ENCODE peak calls at places on chromosome 10, in five cellular contexts. One of them, this sample, is unnamed.

GRCh38 chr10:124296121-124296812 is 122.5 kb downstream of the OAT start:
- DNase-seq in stimulated activated CD8-positive, alpha-beta memory T cell treated with anti-CD3 and anti-CD28 coated beads, Interleukin-7, amount 100 ng/mL, for 4 hours: no peak
- DNase-seq in left lung: no peak
- DNase-seq in esophagus muscularis mucosa: no peak
- DNase-seq in neural progenitor cell: no peak
- DNase-seq in this sample: no peak

GRCh38 chr10:86899128-86899527 is 58.3 kb downstream of the MMRN2 start:
- DNase-seq in esophagus muscularis mucosa: peak; percentile 79
- DNase-seq in left lung: no peak
- DNase-seq in stimulated activated CD8-positive, alpha-beta memory T cell treated with anti-CD3 and anti-CD28 coated beads, Interleukin-7, amount 100 ng/mL, for 4 hours: no peak
- DNase-seq in neural progenitor cell: peak; percentile 57
- DNase-seq in this sample: no peak

GRCh38 chr10:75588031-75588430 is 156.6 kb downstream of the LRMDA start:
- DNase-seq in esophagus muscularis mucosa: no peak
- DNase-seq in neural progenitor cell: no peak
- DNase-seq in stimulated activated CD8-positive, alpha-beta memory T cell treated with anti-CD3 and anti-CD28 coated beads, Interleukin-7, amount 100 ng/mL, for 4 hours: no peak
- DNase-seq in left lung: no peak
- DNase-seq in this sample: no peak

GRCh38 chr10:11586170-11586569 is 25.3 kb downstream of the USP6NL start:
- DNase-seq in left lung: no peak
- DNase-seq in stimulated activated CD8-positive, alpha-beta memory T cell treated with anti-CD3 and anti-CD28 coated beads, Interleukin-7, amount 100 ng/mL, for 4 hours: no peak
- DNase-seq in esophagus muscularis mucosa: no peak
- DNase-seq in neural progenitor cell: no peak
- DNase-seq in this sample: no peak

GRCh38 chr10:126598009-126598408 is 72.5 kb downstream of the C10orf90 start:
- DNase-seq in left lung: no peak
- DNase-seq in neural progenitor cell: peak; percentile 66
- DNase-seq in stimulated activated CD8-positive, alpha-beta memory T cell treated with anti-CD3 and anti-CD28 coated beads, Interleukin-7, amount 100 ng/mL, for 4 hours: no peak
- DNase-seq in esophagus muscularis mucosa: peak; percentile 31
- DNase-seq in this sample: no peak

GRCh38 chr10:33273295-33274002 is 61.0 kb downstream of the NRP1 start:
- DNase-seq in left lung: peak; percentile 85
- DNase-seq in neural progenitor cell: peak; percentile 28
- DNase-seq in esophagus muscularis mucosa: peak; percentile 93
- DNase-seq in stimulated activated CD8-positive, alpha-beta memory T cell treated with anti-CD3 and anti-CD28 coated beads, Interleukin-7, amount 100 ng/mL, for 4 hours: no peak
- DNase-seq in this sample: no peak

GRCh38 chr10:124732931-124733536 is 11.1 kb downstream of the FAM53B start:
- DNase-seq in left lung: peak; percentile 83
- DNase-seq in neural progenitor cell: no peak
- DNase-seq in esophagus muscularis mucosa: no peak
- DNase-seq in stimulated activated CD8-positive, alpha-beta memory T cell treated with anti-CD3 and anti-CD28 coated beads, Interleukin-7, amount 100 ng/mL, for 4 hours: no peak
- DNase-seq in this sample: no peak

GRCh38 chr10:19488592-19489280 is 327.5 kb upstream of the PLXDC2 start:
- DNase-seq in esophagus muscularis mucosa: no peak
- DNase-seq in neural progenitor cell: peak; percentile 72
- DNase-seq in left lung: peak; percentile 41
- DNase-seq in stimulated activated CD8-positive, alpha-beta memory T cell treated with anti-CD3 and anti-CD28 coated beads, Interleukin-7, amount 100 ng/mL, for 4 hours: no peak
- DNase-seq in this sample: no peak

GRCh38 chr10:71638087-71638576 is 81.4 kb downstream of the C10orf105 start:
- DNase-seq in neural progenitor cell: peak; percentile 55
- DNase-seq in esophagus muscularis mucosa: no peak
- DNase-seq in stimulated activated CD8-positive, alpha-beta memory T cell treated with anti-CD3 and anti-CD28 coated beads, Interleukin-7, amount 100 ng/mL, for 4 hours: no peak
- DNase-seq in left lung: peak; percentile 84
- DNase-seq in this sample: no peak

GRCh38 chr10:26721561-26721960 is 24.1 kb downstream of the PDSS1 start:
- DNase-seq in left lung: no peak
- DNase-seq in esophagus muscularis mucosa: no peak
- DNase-seq in stimulated activated CD8-positive, alpha-beta memory T cell treated with anti-CD3 and anti-CD28 coated beads, Interleukin-7, amount 100 ng/mL, for 4 hours: no peak
- DNase-seq in neural progenitor cell: no peak
- DNase-seq in this sample: no peak

GRCh38 chr10:117169480-117169879 is 27.8 kb upstream of the KCNK18 start:
- DNase-seq in left lung: no peak
- DNase-seq in esophagus muscularis mucosa: no peak
- DNase-seq in stimulated activated CD8-positive, alpha-beta memory T cell treated with anti-CD3 and anti-CD28 coated beads, Interleukin-7, amount 100 ng/mL, for 4 hours: no peak
- DNase-seq in neural progenitor cell: no peak
- DNase-seq in this sample: no peak

GRCh38 chr10:100982916-100983830 is 4.1 kb downstream of the MRPL43 start:
- DNase-seq in neural progenitor cell: no peak
- DNase-seq in esophagus muscularis mucosa: no peak
- DNase-seq in left lung: no peak
- DNase-seq in stimulated activated CD8-positive, alpha-beta memory T cell treated with anti-CD3 and anti-CD28 coated beads, Interleukin-7, amount 100 ng/mL, for 4 hours: no peak
- DNase-seq in this sample: no peak

GRCh38 chr10:43226441-43226840 is 40.4 kb downstream of the RASGEF1A start:
- DNase-seq in stimulated activated CD8-positive, alpha-beta memory T cell treated with anti-CD3 and anti-CD28 coated beads, Interleukin-7, amount 100 ng/mL, for 4 hours: no peak
- DNase-seq in neural progenitor cell: no peak
- DNase-seq in esophagus muscularis mucosa: no peak
- DNase-seq in left lung: no peak
- DNase-seq in this sample: no peak

GRCh38 chr10:120183546-120183945 is 273.5 kb upstream of the PLPP4 start:
- DNase-seq in left lung: no peak
- DNase-seq in neural progenitor cell: no peak
- DNase-seq in esophagus muscularis mucosa: no peak
- DNase-seq in stimulated activated CD8-positive, alpha-beta memory T cell treated with anti-CD3 and anti-CD28 coated beads, Interleukin-7, amount 100 ng/mL, for 4 hours: no peak
- DNase-seq in this sample: no peak

GRCh38 chr10:72275351-72276012 is 1.8 kb downstream of the DDIT4 start:
- DNase-seq in neural progenitor cell: no peak
- DNase-seq in stimulated activated CD8-positive, alpha-beta memory T cell treated with anti-CD3 and anti-CD28 coated beads, Interleukin-7, amount 100 ng/mL, for 4 hours: no peak
- DNase-seq in left lung: no peak
- DNase-seq in esophagus muscularis mucosa: no peak
- DNase-seq in this sample: no peak

GRCh38 chr10:17472481-17473227 is 18.3 kb upstream of the ST8SIA6 start:
- DNase-seq in neural progenitor cell: no peak
- DNase-seq in stimulated activated CD8-positive, alpha-beta memory T cell treated with anti-CD3 and anti-CD28 coated beads, Interleukin-7, amount 100 ng/mL, for 4 hours: no peak
- DNase-seq in left lung: no peak
- DNase-seq in esophagus muscularis mucosa: no peak
- DNase-seq in this sample: no peak

GRCh38 chr10:29865700-29866355 is 193.6 kb downstream of the JCAD start:
- DNase-seq in neural progenitor cell: no peak
- DNase-seq in esophagus muscularis mucosa: no peak
- DNase-seq in left lung: no peak
- DNase-seq in stimulated activated CD8-positive, alpha-beta memory T cell treated with anti-CD3 and anti-CD28 coated beads, Interleukin-7, amount 100 ng/mL, for 4 hours: no peak
- DNase-seq in this sample: no peak

GRCh38 chr10:75115137-75115536 is 3.7 kb downstream of the SAMD8 start:
- DNase-seq in neural progenitor cell: no peak
- DNase-seq in esophagus muscularis mucosa: no peak
- DNase-seq in left lung: no peak
- DNase-seq in stimulated activated CD8-positive, alpha-beta memory T cell treated with anti-CD3 and anti-CD28 coated beads, Interleukin-7, amount 100 ng/mL, for 4 hours: no peak
- DNase-seq in this sample: no peak

GRCh38 chr10:124515244-124515970 is 53.8 kb downstream of the LHPP start:
- DNase-seq in stimulated activated CD8-positive, alpha-beta memory T cell treated with anti-CD3 and anti-CD28 coated beads, Interleukin-7, amount 100 ng/mL, for 4 hours: no peak
- DNase-seq in left lung: no peak
- DNase-seq in neural progenitor cell: no peak
- DNase-seq in esophagus muscularis mucosa: no peak
- DNase-seq in this sample: no peak

GRCh38 chr10:65786279-65786678 is 1139.6 kb upstream of the LRRTM3 start:
- DNase-seq in stimulated activated CD8-positive, alpha-beta memory T cell treated with anti-CD3 and anti-CD28 coated beads, Interleukin-7, amount 100 ng/mL, for 4 hours: no peak
- DNase-seq in neural progenitor cell: no peak
- DNase-seq in left lung: no peak
- DNase-seq in esophagus muscularis mucosa: no peak
- DNase-seq in this sample: no peak

GRCh38 chr10:126066491-126066890 is 170.1 kb downstream of the FANK1 start:
- DNase-seq in esophagus muscularis mucosa: no peak
- DNase-seq in left lung: no peak
- DNase-seq in stimulated activated CD8-positive, alpha-beta memory T cell treated with anti-CD3 and anti-CD28 coated beads, Interleukin-7, amount 100 ng/mL, for 4 hours: no peak
- DNase-seq in neural progenitor cell: no peak
- DNase-seq in this sample: no peak

GRCh38 chr10:6195891-6196290 is 6.8 kb upstream of the PFKFB3 start:
- DNase-seq in esophagus muscularis mucosa: no peak
- DNase-seq in stimulated activated CD8-positive, alpha-beta memory T cell treated with anti-CD3 and anti-CD28 coated beads, Interleukin-7, amount 100 ng/mL, for 4 hours: no peak
- DNase-seq in left lung: peak; percentile 61
- DNase-seq in neural progenitor cell: no peak
- DNase-seq in this sample: no peak

GRCh38 chr10:58384095-58384494 is 1.1 kb upstream of the TFAM start:
- DNase-seq in esophagus muscularis mucosa: no peak
- DNase-seq in left lung: no peak
- DNase-seq in neural progenitor cell: no peak
- DNase-seq in stimulated activated CD8-positive, alpha-beta memory T cell treated with anti-CD3 and anti-CD28 coated beads, Interleukin-7, amount 100 ng/mL, for 4 hours: no peak
- DNase-seq in this sample: no peak

GRCh38 chr10:62662471-62662870 is 142.0 kb upstream of the ADO start:
- DNase-seq in esophagus muscularis mucosa: no peak
- DNase-seq in stimulated activated CD8-positive, alpha-beta memory T cell treated with anti-CD3 and anti-CD28 coated beads, Interleukin-7, amount 100 ng/mL, for 4 hours: no peak
- DNase-seq in neural progenitor cell: no peak
- DNase-seq in left lung: no peak
- DNase-seq in this sample: no peak

GRCh38 chr10:88730864-88731263 is 24.8 kb downstream of the LIPK start:
- DNase-seq in stimulated activated CD8-positive, alpha-beta memory T cell treated with anti-CD3 and anti-CD28 coated beads, Interleukin-7, amount 100 ng/mL, for 4 hours: no peak
- DNase-seq in left lung: no peak
- DNase-seq in esophagus muscularis mucosa: no peak
- DNase-seq in neural progenitor cell: no peak
- DNase-seq in this sample: no peak

GRCh38 chr10:33335800-33336605 is 1.5 kb upstream of the NRP1 start:
- DNase-seq in neural progenitor cell: peak; percentile 67
- DNase-seq in stimulated activated CD8-positive, alpha-beta memory T cell treated with anti-CD3 and anti-CD28 coated beads, Interleukin-7, amount 100 ng/mL, for 4 hours: no peak
- DNase-seq in esophagus muscularis mucosa: no peak
- DNase-seq in left lung: peak; percentile 53
- DNase-seq in this sample: no peak

GRCh38 chr10:88980247-88980646 is 10.4 kb upstream of the FAS start:
- DNase-seq in left lung: no peak
- DNase-seq in esophagus muscularis mucosa: no peak
- DNase-seq in neural progenitor cell: no peak
- DNase-seq in stimulated activated CD8-positive, alpha-beta memory T cell treated with anti-CD3 and anti-CD28 coated beads, Interleukin-7, amount 100 ng/mL, for 4 hours: no peak
- DNase-seq in this sample: no peak

GRCh38 chr10:122981066-122981464 is 864 bp downstream of the PSTK start:
- DNase-seq in esophagus muscularis mucosa: no peak
- DNase-seq in stimulated activated CD8-positive, alpha-beta memory T cell treated with anti-CD3 and anti-CD28 coated beads, Interleukin-7, amount 100 ng/mL, for 4 hours: no peak
- DNase-seq in left lung: no peak
- DNase-seq in neural progenitor cell: peak; percentile 51
- DNase-seq in this sample: no peak

GRCh38 chr10:132808568-132809236 is 22.8 kb upstream of the NKX6-2 start:
- DNase-seq in stimulated activated CD8-positive, alpha-beta memory T cell treated with anti-CD3 and anti-CD28 coated beads, Interleukin-7, amount 100 ng/mL, for 4 hours: no peak
- DNase-seq in neural progenitor cell: no peak
- DNase-seq in esophagus muscularis mucosa: no peak
- DNase-seq in left lung: no peak
- DNase-seq in this sample: no peak

GRCh38 chr10:58107506-58107905 is 160.2 kb downstream of the IPMK start:
- DNase-seq in left lung: no peak
- DNase-seq in esophagus muscularis mucosa: no peak
- DNase-seq in stimulated activated CD8-positive, alpha-beta memory T cell treated with anti-CD3 and anti-CD28 coated beads, Interleukin-7, amount 100 ng/mL, for 4 hours: no peak
- DNase-seq in neural progenitor cell: no peak
- DNase-seq in this sample: no peak

GRCh38 chr10:130888493-130888892 is 423.0 kb downstream of the TCERG1L start:
- DNase-seq in stimulated activated CD8-positive, alpha-beta memory T cell treated with anti-CD3 and anti-CD28 coated beads, Interleukin-7, amount 100 ng/mL, for 4 hours: no peak
- DNase-seq in esophagus muscularis mucosa: no peak
- DNase-seq in neural progenitor cell: no peak
- DNase-seq in left lung: no peak
- DNase-seq in this sample: no peak

GRCh38 chr10:4344544-4344994 is 481.4 kb upstream of the AKR1E2 start:
- DNase-seq in stimulated activated CD8-positive, alpha-beta memory T cell treated with anti-CD3 and anti-CD28 coated beads, Interleukin-7, amount 100 ng/mL, for 4 hours: peak; percentile 20
- DNase-seq in neural progenitor cell: no peak
- DNase-seq in esophagus muscularis mucosa: no peak
- DNase-seq in left lung: peak; percentile 78
- DNase-seq in this sample: no peak

This sample was measured in vagina.